ENCODE peak calls at places on chromosomes 5 and 9, in four cellular contexts. One of them, this sample, is unnamed.

GRCh38 chr5:96123418-96123817 is 161.8 kb upstream of the ELL2 start:
- DNase-seq in A549: no peak
- DNase-seq in K562: no peak
- DNase-seq in HepG2: peak; percentile 83
- DNase-seq in this sample: no peak

GRCh38 chr5:160171656-160172055 is 52.4 kb upstream of the PWWP2A start:
- DNase-seq in HepG2: no peak
- DNase-seq in K562: no peak
- DNase-seq in A549: no peak
- DNase-seq in this sample: no peak

GRCh38 chr9:75892168-75892901 is 1.9 kb downstream of the PCSK5 start:
- DNase-seq in A549: peak; percentile 35
- DNase-seq in HepG2: no peak
- DNase-seq in K562: no peak
- DNase-seq in this sample: peak; percentile 59

GRCh38 chr5:153445875-153446567 is 44.4 kb upstream of the GRIA1 start:
- DNase-seq in A549: no peak
- DNase-seq in K562: no peak
- DNase-seq in HepG2: no peak
- DNase-seq in this sample: no peak

GRCh38 chr9:660227-660626 is 181.3 kb upstream of the DMRT1 start:
- DNase-seq in A549: no peak
- DNase-seq in HepG2: no peak
- DNase-seq in K562: no peak
- DNase-seq in this sample: no peak

GRCh38 chr9:91786132-91786896 is 163.7 kb downstream of the ROR2 start:
- DNase-seq in A549: no peak
- DNase-seq in K562: peak; percentile 63
- DNase-seq in HepG2: no peak
- DNase-seq in this sample: no peak

GRCh38 chr9:23554691-23555090 is 271.3 kb downstream of the ELAVL2 start:
- DNase-seq in A549: no peak
- DNase-seq in K562: no peak
- DNase-seq in HepG2: no peak
- DNase-seq in this sample: no peak

GRCh38 chr5:152549709-152550108 is 144.6 kb upstream of the NMUR2 start:
- DNase-seq in K562: no peak
- DNase-seq in HepG2: no peak
- DNase-seq in A549: no peak
- DNase-seq in this sample: no peak

GRCh38 chr5:1039706-1040260 is 31.2 kb downstream of the NKD2 start:
- DNase-seq in HepG2: no peak
- DNase-seq in A549: no peak
- DNase-seq in K562: no peak
- DNase-seq in this sample: no peak

GRCh38 chr9:97774657-97775056 is 77.5 kb upstream of the XPA start:
- DNase-seq in K562: no peak
- DNase-seq in HepG2: no peak
- DNase-seq in A549: no peak
- DNase-seq in this sample: no peak

GRCh38 chr9:95053611-95054440 is 263.7 kb downstream of the FANCC start:
- DNase-seq in HepG2: no peak
- DNase-seq in K562: no peak
- DNase-seq in A549: no peak
- DNase-seq in this sample: no peak

GRCh38 chr5:14171621-14172020 is 28.5 kb downstream of the TRIO start:
- DNase-seq in K562: no peak
- DNase-seq in HepG2: peak; percentile 43
- DNase-seq in A549: no peak
- DNase-seq in this sample: no peak

GRCh38 chr9:109574061-109574882 is 76.2 kb upstream of the PTPN3 start:
- DNase-seq in K562: peak; percentile 29
- DNase-seq in HepG2: peak; percentile 36
- DNase-seq in A549: peak; percentile 43
- DNase-seq in this sample: no peak
- TF ChIP-seq HMGXB4 in K562: no peak
- TF ChIP-seq HMGXB4 in HepG2: no peak
- TF ChIP-seq HMGXB4 in A549: no peak
- TF ChIP-seq HMGXB4 in this sample: no peak

DNA sequence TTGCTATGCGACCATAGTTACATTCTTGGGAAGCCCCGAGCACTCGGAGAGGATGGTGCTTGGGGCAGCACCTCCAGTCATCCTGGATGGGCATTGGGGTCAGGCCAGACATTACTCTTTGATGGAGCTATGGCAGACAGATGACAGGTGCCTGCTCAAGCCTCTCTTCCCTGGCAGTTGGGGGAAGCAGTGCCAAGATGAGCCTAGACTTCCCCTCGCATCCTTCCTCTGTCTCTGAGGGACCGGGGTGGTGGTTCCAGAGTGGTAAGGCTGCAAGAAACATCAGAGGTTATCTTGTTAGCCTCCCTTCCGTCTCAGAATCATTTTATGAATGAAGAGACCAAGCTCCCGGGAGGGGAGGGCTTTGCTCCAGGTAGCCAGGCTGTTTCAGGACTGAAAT is 2.8 kb upstream of the HMCN2 start:
- DNase-seq in HepG2: no peak
- DNase-seq in A549: no peak
- DNase-seq in K562: no peak
- DNase-seq in this sample: no peak
- TF ChIP-seq HMGXB4 in HepG2: no peak
- TF ChIP-seq HMGXB4 in A549: no peak
- TF ChIP-seq HMGXB4 in K562: no peak
- TF ChIP-seq HMGXB4 in this sample: no peak

GRCh38 chr5:113225259-113225658 is 209.5 kb downstream of the TSSK1B start:
- DNase-seq in K562: no peak
- DNase-seq in HepG2: no peak
- DNase-seq in A549: no peak
- DNase-seq in this sample: no peak

GRCh38 chr5:113223315-113223714 is 211.5 kb downstream of the TSSK1B start:
- DNase-seq in A549: no peak
- DNase-seq in K562: no peak
- DNase-seq in HepG2: no peak
- DNase-seq in this sample: no peak

GRCh38 chr5:113226337-113226736 is 208.5 kb downstream of the TSSK1B start:
- DNase-seq in HepG2: no peak
- DNase-seq in K562: no peak
- DNase-seq in A549: no peak
- DNase-seq in this sample: no peak

GRCh38 chr5:113223831-113224604 is 210.8 kb downstream of the TSSK1B start:
- DNase-seq in HepG2: no peak
- DNase-seq in K562: no peak
- DNase-seq in A549: no peak
- DNase-seq in this sample: no peak

DNA sequence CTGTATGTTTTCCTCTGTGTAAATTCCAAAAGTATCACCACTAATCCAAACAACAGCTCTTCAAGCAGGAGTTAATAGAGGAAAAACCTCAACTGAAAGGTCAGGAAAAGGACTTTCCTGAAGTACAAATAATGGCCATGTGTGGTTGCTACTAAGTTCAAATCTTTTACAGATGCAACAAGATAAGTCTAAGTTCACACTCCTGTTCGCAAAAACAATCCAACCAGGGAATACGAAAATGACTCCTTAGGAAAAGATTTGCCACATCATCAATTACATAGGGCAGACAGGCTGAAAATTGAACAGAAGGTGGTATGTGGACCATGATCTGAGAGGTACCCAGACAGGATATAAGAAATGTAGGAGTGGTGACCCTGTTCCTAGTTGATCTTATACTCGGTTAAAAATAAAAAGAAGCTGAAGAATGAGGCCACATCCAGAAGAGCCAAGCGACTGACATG is 210.2 kb downstream of the TSSK1B start:
- DNase-seq in HepG2: peak; percentile 18
- DNase-seq in A549: no peak
- DNase-seq in K562: no peak
- DNase-seq in this sample: no peak
- TF ChIP-seq HMGXB4 in HepG2: no peak
- TF ChIP-seq HMGXB4 in A549: no peak
- TF ChIP-seq HMGXB4 in K562: no peak
- TF ChIP-seq HMGXB4 in this sample: no peak

DNA sequence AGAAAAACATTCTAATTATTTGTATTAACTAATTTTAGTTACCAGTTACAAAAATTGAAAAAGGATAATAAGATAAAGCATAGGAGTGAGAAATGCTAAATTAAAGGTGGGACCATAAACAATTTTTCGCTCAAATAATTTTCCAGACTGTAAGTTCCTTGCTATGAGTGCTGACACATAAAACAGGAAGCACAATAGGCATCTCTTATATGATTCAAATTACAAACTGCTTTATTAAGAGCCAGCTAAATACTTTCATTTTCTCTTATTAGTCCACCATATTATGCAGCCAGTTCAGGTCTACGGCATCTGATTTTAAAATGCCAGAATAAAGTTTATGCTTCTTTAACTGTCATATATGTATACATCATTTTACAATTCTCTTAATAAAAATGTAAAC is 4.4 kb downstream of the RC3H2 start:
- DNase-seq in K562: no peak
- DNase-seq in A549: no peak
- DNase-seq in HepG2: no peak
- DNase-seq in this sample: no peak
- TF ChIP-seq HMGXB4 in K562: no peak
- TF ChIP-seq HMGXB4 in A549: no peak
- TF ChIP-seq HMGXB4 in HepG2: no peak
- TF ChIP-seq HMGXB4 in this sample: no peak

This sample was measured in WTC11.